ENCODE peak calls at places on chromosomes 4 and X, in ten cellular contexts. Y, M, Q, T, S, F, A, D, H and E are unnamed samples.

GRCh38 chrX:17377795-17378194 is 2.8 kb downstream of the NHS start:
- DNase-seq in F (no peak), S (no peak), D (no peak), H (no peak), Y (no peak), A (peak; percentile 60), T (no peak), M (peak; percentile 2), Q (no peak), E (peak; percentile 57)

GRCh38 chr4:168488800-168489404 is 8.0 kb upstream of the PALLD start:
- DNase-seq in A (no peak), M (no peak), Y (no peak), F (no peak), S (no peak), T (no peak), D (no peak), Q (no peak), H (peak; percentile 32), E (no peak)

GRCh38 chr4:53068755-53069154 is 206.6 kb downstream of the RASL11B start:
- DNase-seq in Q (no peak), T (no peak), D (no peak), S (peak; percentile 24), H (no peak), A (peak; percentile 86), M (no peak), Y (no peak), F (no peak), E (peak; percentile 25)

GRCh38 chr4:167234388-167234881 is at the start of gene SPOCK3:
- DNase-seq in Y (peak; percentile 26), T (no peak), M (peak; percentile 75), A (peak; percentile 54), Q (peak; percentile 23), D (no peak), S (peak; percentile 44), F (peak; percentile 71), H (peak; percentile 17), E (peak; percentile 47)

GRCh38 chr4:10891866-10892265 is 207.3 kb upstream of the CLNK start:
- DNase-seq in S (no peak), Y (no peak), M (peak; percentile 16), Q (no peak), D (no peak), T (no peak), A (no peak), F (no peak), H (no peak), E (no peak)

GRCh38 chrX:151448509-151448908 is 51.5 kb downstream of the VMA21 start:
- DNase-seq in Y (no peak), A (no peak), S (no peak), D (no peak), H (no peak), M (no peak), F (no peak), Q (no peak), T (no peak), E (no peak)

GRCh38 chr4:146099585-146099984 is 75.9 kb upstream of the LSM6 start:
- DNase-seq in Y (no peak), A (no peak), M (no peak), Q (no peak), S (no peak), T (no peak), D (no peak), H (no peak), F (no peak), E (no peak)

GRCh38 chr4:185955817-185956542 is 113.0 kb upstream of the TLR3 start:
- DNase-seq in Q (no peak), A (no peak), T (no peak), Y (no peak), D (no peak), S (no peak), H (no peak), M (peak; percentile 78), F (peak; percentile 21), E (no peak)

GRCh38 chrX:150037041-150037440 is 98.8 kb upstream of the EOLA2 start:
- DNase-seq in D (no peak), Y (no peak), S (no peak), F (no peak), H (no peak), M (no peak), Q (no peak), T (no peak), A (no peak), E (no peak)

GRCh38 chr4:54568184-54568583 is 89.6 kb upstream of the KIT start:
- DNase-seq in Q (no peak), D (no peak), F (no peak), M (no peak), H (no peak), A (peak; percentile 84), Y (no peak), T (no peak), S (peak; percentile 83), E (peak; percentile 67)

GRCh38 chrX:86946569-86946968 is 571.0 kb upstream of the KLHL4 start:
- DNase-seq in A (no peak), T (no peak), M (peak; percentile 64), Y (no peak), S (peak; percentile 37), H (no peak), D (no peak), Q (no peak), F (peak; percentile 58), E (peak; percentile 13)

GRCh38 chrX:136953867-136954787 is 73.6 kb upstream of the RBMX start:
- DNase-seq in F (peak; percentile 79), S (peak; percentile 69), Q (peak; percentile 17), D (peak; percentile 24), H (peak; percentile 20), T (peak; percentile 20), A (peak; percentile 62), M (peak; percentile 82), Y (peak; percentile 75), E (peak; percentile 41)

GRCh38 chr4:56727150-56727549 is 46.1 kb upstream of the HOPX start:
- DNase-seq in H (no peak), Y (no peak), M (peak; percentile 18), Q (no peak), T (no peak), A (no peak), F (peak; percentile 6), S (peak; percentile 37), D (no peak), E (no peak)

GRCh38 chr4:13635281-13635799 is 7.8 kb upstream of the BOD1L1 start:
- DNase-seq in H (no peak), Q (no peak), A (peak; percentile 28), M (no peak), F (no peak), S (no peak), D (no peak), T (no peak), Y (no peak), E (no peak)

DNA sequence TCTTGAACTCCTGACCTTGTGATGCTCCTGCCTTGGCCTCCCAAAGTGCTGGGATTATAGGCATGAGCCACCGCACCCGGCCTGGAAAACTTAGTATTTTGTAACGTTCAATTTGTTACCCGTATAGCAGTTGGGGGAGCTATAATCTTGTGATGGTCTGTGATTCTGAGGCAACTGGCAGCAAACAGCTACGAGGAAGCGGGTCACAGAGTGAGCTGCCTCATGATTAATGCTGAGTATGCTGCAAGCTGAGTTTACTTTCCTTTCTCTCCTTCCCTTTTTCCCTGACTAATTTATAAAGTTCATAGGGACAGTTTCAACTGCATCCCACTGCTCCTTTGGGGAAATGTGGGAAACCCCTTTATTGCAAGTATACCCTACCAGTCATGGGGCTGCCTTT is 17.7 kb upstream of the ELOVL6 start:
- DNase-seq in A (peak; percentile 23), S (no peak), H (no peak), Q (no peak), M (no peak), Y (no peak), T (no peak), D (no peak), F (no peak), E (no peak)
- H3K27ac ChIP-seq in A (no peak overlapping the region), S (no peak overlapping the region), H (no peak overlapping the region), Q (no peak overlapping the region), M (no peak overlapping the region), Y (no peak overlapping the region), T (no peak overlapping the region), D (no peak overlapping the region), F (no peak overlapping the region), E (no peak overlapping the region)

GRCh38 chrX:20519077-20519617 is 252.4 kb upstream of the RPS6KA3 start:
- DNase-seq in Q (no peak), M (no peak), F (no peak), T (no peak), S (no peak), A (no peak), D (no peak), Y (no peak), H (no peak), E (peak; percentile 38)
- H3K27ac ChIP-seq in Q (no peak overlapping the region), M (no peak overlapping the region), F (no peak overlapping the region), T (no peak overlapping the region), S (no peak overlapping the region), A (no peak overlapping the region), D (no peak overlapping the region), Y (no peak overlapping the region), H (no peak overlapping the region), E (no peak overlapping the region)

GRCh38 chr4:2863649-2864048 is 20.0 kb downstream of the ADD1 start:
- DNase-seq in M (no peak), Q (no peak), D (no peak), Y (no peak), T (no peak), S (no peak), A (no peak), H (no peak), F (no peak), E (no peak)
- H3K27ac ChIP-seq in M (no peak overlapping the region), Q (peak overlapping the region; percentile 76), D (no peak overlapping the region), Y (no peak overlapping the region), T (no peak overlapping the region), S (no peak overlapping the region), A (no peak overlapping the region), H (no peak overlapping the region), F (no peak overlapping the region), E (no peak overlapping the region)

GRCh38 chr4:86974481-86975050 is 39.8 kb downstream of the AFF1 start:
- DNase-seq in D (no peak), H (no peak), S (no peak), T (no peak), Q (no peak), Y (no peak), A (no peak), F (no peak), M (no peak), E (no peak)
- H3K27ac ChIP-seq in D (no peak overlapping the region), H (no peak overlapping the region), S (no peak overlapping the region), T (no peak overlapping the region), Q (no peak overlapping the region), Y (no peak overlapping the region), A (no peak overlapping the region), F (peak overlapping the region; percentile 85), M (no peak overlapping the region), E (no peak overlapping the region)